ENCODE peak calls at places on chromosome 22, in seven cellular contexts. P is GM23248, I is epithelial cell of esophagus, G is Peyer's patch, Q is neural progenitor cell, O is right atrium auricular region, R is adrenal gland. E is an unnamed sample.

GRCh38 chr22:31075961-31076360 is 5.2 kb upstream of the SMTN start:
- DNase-seq in P (peak; percentile 93), I (no peak), G (no peak), Q (no peak), O (peak; percentile 90), R (peak; percentile 75), E (no peak)

GRCh38 chr22:32144875-32145274 is 14.2 kb downstream of the C22orf42 start:
- DNase-seq in P (no peak), I (peak; percentile 41), G (no peak), Q (no peak), O (no peak), R (no peak), E (no peak)

GRCh38 chr22:19596680-19597398 is 72.6 kb upstream of the CLDN5 start:
- DNase-seq in P (no peak), I (no peak), G (no peak), Q (no peak), O (no peak), R (no peak), E (no peak)

GRCh38 chr22:17570851-17571631 is 7.7 kb downstream of the SLC25A18 start:
- DNase-seq in P (peak; percentile 91), I (peak; percentile 68), G (no peak), Q (no peak), O (peak; percentile 95), R (peak; percentile 77), E (peak; percentile 96)

GRCh38 chr22:18120941-18121340 is 10.3 kb downstream of the TUBA8 start:
- DNase-seq in P (no peak), I (no peak), G (no peak), Q (no peak), O (no peak), R (no peak), E (peak; percentile 25)

GRCh38 chr22:48369789-48370507 is 1457.7 kb downstream of the BRD1 start:
- DNase-seq in P (peak; percentile 2), I (no peak), G (peak; percentile 64), Q (peak; percentile 41), O (no peak), R (no peak), E (no peak)

GRCh38 chr22:40196628-40197027 is 18.9 kb downstream of the TNRC6B start:
- DNase-seq in P (peak; percentile 98), I (peak; percentile 92), G (no peak), Q (no peak), O (no peak), R (peak; percentile 78), E (peak; percentile 73)

GRCh38 chr22:39173787-39174497 is 21.5 kb upstream of the CBX7 start:
- DNase-seq in P (peak; percentile 20), I (no peak), G (peak; percentile 50), Q (no peak), O (no peak), R (no peak), E (no peak)

GRCh38 chr22:47192106-47192650 is 429.7 kb downstream of the TBC1D22A start:
- DNase-seq in P (no peak), I (no peak), G (peak; percentile 57), Q (no peak), O (no peak), R (peak; percentile 11), E (no peak)

GRCh38 chr22:29600846-29601245 is 2.6 kb upstream of the NF2 start:
- DNase-seq in P (no peak), I (no peak), G (no peak), Q (no peak), O (no peak), R (no peak), E (no peak)

GRCh38 chr22:46079093-46079860 is 71.0 kb upstream of the PPARA start:
- DNase-seq in P (peak; percentile 56), I (no peak), G (peak; percentile 41), Q (no peak), O (no peak), R (peak; percentile 20), E (no peak)

GRCh38 chr22:45672564-45673481 is 1.2 kb downstream of the ATXN10 start:
- DNase-seq in P (no peak), I (no peak), G (no peak), Q (no peak), O (no peak), R (no peak), E (no peak)

GRCh38 chr22:46267431-46268279 is at the start of gene TTC38:
- DNase-seq in P (peak; percentile 87), I (peak; percentile 72), G (peak; percentile 96), Q (peak; percentile 79), O (peak; percentile 94), R (peak; percentile 96), E (peak; percentile 26)

GRCh38 chr22:29313126-29314071 is 2.1 kb downstream of the RASL10A start:
- DNase-seq in P (peak; percentile 68), I (peak; percentile 43), G (peak; percentile 74), Q (peak; percentile 68), O (no peak), R (peak; percentile 73), E (no peak)

GRCh38 chr22:42635531-42635930 is 4.9 kb downstream of the ATP5MGL start:
- DNase-seq in P (peak; percentile 98), I (peak; percentile 95), G (peak; percentile 39), Q (no peak), O (peak; percentile 90), R (peak; percentile 95), E (peak; percentile 40)

GRCh38 chr22:17272511-17272991 is 53.3 kb upstream of the ADA2 start:
- DNase-seq in P (no peak), I (no peak), G (no peak), Q (peak; percentile 72), O (no peak), R (no peak), E (no peak)

DNA sequence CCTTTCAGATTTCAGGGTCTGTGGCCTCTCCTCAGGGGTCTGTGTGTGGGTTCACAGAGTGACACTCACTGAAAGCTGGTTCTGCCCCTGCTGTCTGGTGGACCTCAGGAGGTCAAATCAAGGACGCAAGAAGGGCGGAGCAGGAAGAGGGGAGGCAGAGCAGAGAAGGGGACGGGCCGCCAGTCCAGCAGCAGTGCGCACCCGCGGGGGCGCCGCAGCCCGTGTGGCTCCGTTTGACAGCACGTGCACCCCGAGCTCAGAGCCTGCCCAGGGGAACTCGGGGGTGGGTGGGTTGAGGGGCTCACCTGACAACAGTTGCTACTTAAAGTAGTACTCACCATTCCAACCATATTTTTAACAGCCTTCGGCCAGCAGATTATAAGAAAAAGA is 71.4 kb upstream of the PITPNB start:
- DNase-seq in P (no peak), I (no peak), G (peak; percentile 32), Q (no peak), O (no peak), R (no peak), E (no peak)
- H3K4me3 ChIP-seq in P (no peak overlapping the region), I (no peak overlapping the region), G (no peak overlapping the region), Q (no peak overlapping the region), O (no peak overlapping the region), R (no peak overlapping the region), E (no peak overlapping the region)

DNA sequence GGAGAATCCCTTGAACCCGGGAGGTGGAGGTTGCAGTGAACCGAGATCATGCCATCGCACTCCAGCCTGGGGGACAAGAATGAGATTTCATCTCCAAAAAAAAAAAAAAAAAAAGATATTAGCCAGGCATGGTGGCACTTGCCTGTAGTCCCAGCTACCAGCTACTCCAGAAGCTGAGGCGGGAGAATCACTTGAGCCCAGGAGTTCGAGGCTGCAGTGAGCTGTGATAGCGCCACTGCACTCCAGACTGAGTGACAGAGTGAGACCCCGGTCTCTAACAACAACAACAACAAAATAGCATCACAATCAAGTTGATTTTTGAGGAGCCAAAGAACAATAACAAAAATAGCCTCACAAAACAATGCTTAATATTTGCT is 2.3 kb downstream of the PMM1 start:
- DNase-seq in P (no peak), I (no peak), G (no peak), Q (no peak), O (no peak), R (no peak), E (no peak)
- H3K4me3 ChIP-seq in P (no peak overlapping the region), I (no peak overlapping the region), G (peak overlapping the region; percentile 21), Q (no peak overlapping the region), O (no peak overlapping the region), R (no peak overlapping the region), E (no peak overlapping the region)

GRCh38 chr22:26554956-26555355 is 35.0 kb downstream of the TPST2 start:
- DNase-seq in P (no peak), I (no peak), G (no peak), Q (no peak), O (no peak), R (no peak), E (no peak)

GRCh38 chr22:26552466-26552865 is 37.5 kb downstream of the TPST2 start:
- DNase-seq in P (peak; percentile 12), I (no peak), G (no peak), Q (no peak), O (no peak), R (no peak), E (peak; percentile 62)

GRCh38 chr22:26551568-26551967 is 38.4 kb downstream of the TPST2 start:
- DNase-seq in P (no peak), I (no peak), G (no peak), Q (no peak), O (no peak), R (no peak), E (no peak)

GRCh38 chr22:26555478-26555877 is 34.5 kb downstream of the TPST2 start:
- DNase-seq in P (no peak), I (no peak), G (no peak), Q (no peak), O (no peak), R (peak; percentile 43), E (no peak)

DNA sequence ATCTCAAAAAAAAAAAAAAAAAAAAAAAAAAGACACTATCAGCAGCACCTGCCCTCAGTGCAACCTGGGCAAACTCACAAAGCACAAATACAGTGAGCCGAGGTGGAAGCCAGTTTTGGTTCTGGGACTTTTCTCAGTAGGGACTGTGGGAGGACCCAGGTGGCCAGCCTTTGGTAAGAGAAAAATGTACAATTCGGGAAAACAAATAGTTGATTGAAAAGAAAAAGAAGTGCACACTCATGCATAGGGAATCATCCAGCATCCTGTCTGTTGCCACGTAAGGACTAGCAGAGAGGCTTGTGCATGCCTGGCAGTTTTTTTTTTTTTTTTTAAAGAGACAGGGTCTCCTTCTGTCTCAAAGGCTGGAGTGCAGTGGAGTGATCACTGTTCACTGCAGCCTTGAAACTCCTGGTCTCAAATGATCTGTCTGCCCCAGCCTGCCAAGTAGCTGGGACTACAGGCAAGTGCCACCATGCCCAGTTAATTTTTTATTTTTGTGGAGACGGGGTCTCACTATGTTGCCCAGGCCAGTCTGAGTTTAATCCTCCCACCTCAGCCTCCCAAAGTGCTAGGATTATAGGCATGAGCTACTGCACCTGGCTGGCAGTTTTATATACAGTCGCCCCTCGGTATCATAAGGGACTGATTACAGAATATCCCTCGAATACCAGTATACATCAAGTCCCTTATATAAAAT is 36.7 kb downstream of the TPST2 start:
- DNase-seq in P (peak; percentile 91), I (peak; percentile 80), G (no peak), Q (no peak), O (no peak), R (no peak), E (peak; percentile 70)
- H3K4me3 ChIP-seq in P (peak overlapping the region; percentile 46), I (no peak overlapping the region), G (no peak overlapping the region), Q (no peak overlapping the region), O (no peak overlapping the region), R (no peak overlapping the region), E (no peak overlapping the region)

DNA sequence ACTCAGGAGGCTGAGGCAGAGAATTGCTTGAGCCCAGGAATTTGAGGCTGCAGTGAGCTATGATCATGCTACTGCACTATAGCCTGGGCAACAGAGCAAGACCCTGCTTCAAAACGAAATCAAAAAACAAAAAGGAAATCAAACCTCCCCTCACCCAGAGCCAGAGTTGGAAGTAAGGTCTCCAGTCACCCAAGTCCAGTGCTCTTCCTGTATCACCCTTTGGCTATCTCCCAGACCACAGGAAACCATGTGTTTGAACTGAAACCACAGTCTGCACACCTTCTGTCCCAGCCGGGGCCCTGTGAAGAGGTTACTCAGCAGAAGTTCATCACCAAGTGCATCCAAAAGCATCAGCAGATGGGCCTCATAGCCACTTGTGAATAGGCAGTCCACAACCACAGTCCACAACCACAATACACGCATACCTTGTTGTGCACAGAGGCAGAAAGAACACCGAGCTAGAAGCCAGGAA is 4.6 kb downstream of the MYH9 start:
- DNase-seq in P (peak; percentile 79), I (no peak), G (no peak), Q (no peak), O (no peak), R (no peak), E (no peak)
- H3K4me3 ChIP-seq in P (no peak overlapping the region), I (no peak overlapping the region), G (peak overlapping the region; percentile 18), Q (no peak overlapping the region), O (peak overlapping the region; percentile 12), R (no peak overlapping the region), E (no peak overlapping the region)